ENCODE peak calls at places on chromosome 2, in six cellular contexts. X, J, Z, P, O and T are unnamed samples.

GRCh38 chr2:60957643-60958042 is 59.9 kb upstream of the PEX13 start:
- DNase-seq in O (no peak), X (no peak), Z (no peak), P (no peak), J (no peak), T (no peak)

GRCh38 chr2:170365686-170366085 is 187.7 kb downstream of the MYO3B start:
- DNase-seq in J (no peak), X (no peak), Z (no peak), P (no peak), O (no peak), T (no peak)

GRCh38 chr2:43887176-43887575 is 48.4 kb downstream of the ABCG8 start:
- DNase-seq in J (no peak), X (no peak), O (no peak), P (no peak), Z (no peak), T (no peak)

GRCh38 chr2:151106805-151107490 is 154.7 kb downstream of the RBM43 start:
- DNase-seq in Z (no peak), P (no peak), O (no peak), X (no peak), J (no peak), T (no peak)

GRCh38 chr2:100884145-100884621 is 64.2 kb downstream of the NPAS2 start:
- DNase-seq in Z (no peak), O (no peak), J (no peak), X (no peak), P (no peak), T (no peak)

GRCh38 chr2:135685361-135685760 is 56.3 kb upstream of the UBXN4 start:
- DNase-seq in P (no peak), Z (no peak), O (no peak), J (no peak), X (no peak), T (no peak)

GRCh38 chr2:229344151-229344551 is 73.1 kb upstream of the PID1 start:
- DNase-seq in O (no peak), Z (no peak), X (no peak), J (no peak), P (no peak), T (no peak)

GRCh38 chr2:207432471-207432870 is 97.3 kb upstream of the CREB1 start:
- DNase-seq in O (no peak), Z (peak; percentile 24), J (no peak), P (no peak), X (no peak), T (no peak)

GRCh38 chr2:239559417-239560261 is 158.8 kb upstream of the HDAC4 start:
- DNase-seq in P (no peak), J (no peak), X (no peak), Z (no peak), O (no peak), T (no peak)

GRCh38 chr2:187302146-187302545 is 145.9 kb downstream of the CALCRL start:
- DNase-seq in X (no peak), O (no peak), Z (no peak), P (no peak), J (no peak), T (no peak)

GRCh38 chr2:200746301-200746700 is 65.4 kb upstream of the BZW1 start:
- DNase-seq in O (no peak), X (no peak), P (no peak), Z (no peak), J (no peak), T (no peak)

GRCh38 chr2:235416816-235417499 is 76.9 kb upstream of the AGAP1 start:
- DNase-seq in J (no peak), P (no peak), O (no peak), X (no peak), Z (no peak), T (no peak)

GRCh38 chr2:177602611-177603164 is 210.1 kb downstream of the AGPS start:
- DNase-seq in X (no peak), O (no peak), J (no peak), P (no peak), Z (no peak), T (no peak)

GRCh38 chr2:234999740-235000425 is 48.1 kb downstream of the SH3BP4 start:
- DNase-seq in Z (no peak), J (no peak), X (no peak), O (no peak), P (no peak), T (no peak)

GRCh38 chr2:7672027-7672684 is 754.9 kb downstream of the RNF144A start:
- DNase-seq in Z (peak; percentile 4), J (no peak), O (no peak), P (no peak), X (no peak), T (peak; percentile 32)

GRCh38 chr2:46299365-46300263 is 2.4 kb downstream of the EPAS1 start:
- DNase-seq in X (peak; percentile 88), P (peak; percentile 80), O (peak; percentile 74), Z (no peak), J (no peak), T (no peak)

GRCh38 chr2:29033656-29034055 is 40.7 kb downstream of the PCARE start:
- DNase-seq in J (no peak), Z (no peak), O (no peak), P (peak; percentile 32), X (no peak), T (no peak)

GRCh38 chr2:53632714-53633113 is 134.9 kb upstream of the CHAC2 start:
- DNase-seq in X (no peak), J (peak; percentile 72), O (no peak), Z (no peak), P (no peak), T (no peak)

GRCh38 chr2:224158061-224158460 is 119.0 kb upstream of the SERPINE2 start:
- DNase-seq in Z (no peak), J (no peak), O (no peak), X (no peak), P (no peak), T (no peak)

GRCh38 chr2:22748909-22749308 is 636.1 kb upstream of the KLHL29 start:
- DNase-seq in J (no peak), P (no peak), X (no peak), O (no peak), Z (no peak), T (no peak)

GRCh38 chr2:105636109-105636740 is 108.5 kb upstream of the NCK2 start:
- DNase-seq in X (peak; percentile 27), J (no peak), P (no peak), O (no peak), Z (no peak), T (no peak)

GRCh38 chr2:221617996-221618395 is 45.9 kb upstream of the EPHA4 start:
- DNase-seq in J (no peak), Z (no peak), X (no peak), P (no peak), O (no peak), T (no peak)

GRCh38 chr2:14952383-14952782 is 319.9 kb downstream of the LRATD1 start:
- DNase-seq in O (no peak), P (no peak), X (no peak), Z (no peak), J (no peak), T (no peak)
- TF ChIP-seq CTCF in O (no peak), P (no peak), X (no peak), Z (no peak), J (no peak), T (no peak)

GRCh38 chr2:83817511-83817910 is 641.6 kb downstream of the SUCLG1 start:
- DNase-seq in J (no peak), O (no peak), P (no peak), Z (no peak), X (no peak), T (no peak)
- TF ChIP-seq CTCF in J (no peak), O (no peak), P (no peak), Z (no peak), X (no peak), T (peak; percentile 41)

DNA sequence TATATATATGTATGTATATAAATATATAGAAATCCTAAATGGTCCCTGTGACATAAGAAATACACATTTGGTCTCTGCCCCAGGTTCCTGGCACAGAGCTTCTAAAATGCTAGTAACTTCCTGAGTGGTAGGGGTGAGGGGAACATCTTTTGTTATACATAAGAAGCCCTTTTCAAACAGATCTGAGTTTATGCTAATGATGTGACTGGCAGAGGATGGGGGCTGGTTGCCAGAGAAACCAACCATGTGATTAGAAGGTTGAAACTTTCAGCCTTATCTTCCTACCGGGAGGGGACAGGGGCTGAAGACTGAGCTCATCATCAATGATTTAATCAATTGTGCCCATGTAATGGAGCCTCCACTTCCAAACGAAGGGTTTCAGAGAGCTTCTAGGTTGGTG is 16.3 kb downstream of the MFSD2B start:
- DNase-seq in J (no peak), O (no peak), X (no peak), Z (no peak), P (no peak), T (no peak)
- TF ChIP-seq CTCF in J (no peak), O (no peak), X (no peak), Z (no peak), P (no peak), T (no peak)

DNA sequence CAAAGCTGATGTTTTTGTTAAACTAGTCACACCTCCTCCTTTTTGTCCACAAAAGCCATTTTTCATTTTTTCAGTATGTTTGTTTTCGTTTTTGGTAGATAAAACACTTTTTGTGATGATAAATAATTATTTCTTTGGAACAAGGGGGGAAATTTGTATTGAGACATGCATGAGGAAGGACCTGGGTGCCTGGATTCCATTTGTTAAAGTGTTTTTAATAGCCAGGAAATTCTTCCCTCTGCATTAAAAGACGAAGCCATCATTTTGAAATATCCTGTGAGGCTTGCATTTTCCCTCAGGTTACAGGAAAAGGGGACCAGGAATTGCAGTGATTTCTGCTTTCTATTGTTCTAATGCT is 52.1 kb upstream of the CTLA4 start:
- DNase-seq in X (no peak), P (no peak), O (no peak), Z (no peak), J (no peak), T (no peak)
- TF ChIP-seq CTCF in X (no peak), P (no peak), O (no peak), Z (no peak), J (no peak), T (no peak)

GRCh38 chr2:197353393-197354168 is 43.0 kb upstream of the ANKRD44 start:
- DNase-seq in P (no peak), X (no peak), Z (no peak), O (no peak), J (no peak), T (no peak)

GRCh38 chr2:197358927-197359326 is 48.3 kb upstream of the ANKRD44 start:
- DNase-seq in O (no peak), X (no peak), P (no peak), J (no peak), Z (no peak), T (no peak)

GRCh38 chr2:197354169-197354558 is 43.6 kb upstream of the ANKRD44 start:
- DNase-seq in X (no peak), O (no peak), Z (no peak), P (no peak), J (no peak), T (no peak)

GRCh38 chr2:197357986-197358385 is 47.4 kb upstream of the ANKRD44 start:
- DNase-seq in X (no peak), Z (no peak), O (no peak), J (no peak), P (no peak), T (no peak)

GRCh38 chr2:197356136-197356535 is 45.6 kb upstream of the ANKRD44 start:
- DNase-seq in O (no peak), P (no peak), J (no peak), Z (no peak), X (no peak), T (no peak)
- TF ChIP-seq CTCF in O (no peak), P (no peak), J (peak; percentile 29), Z (peak; percentile 58), X (peak; percentile 22), T (no peak)

DNA sequence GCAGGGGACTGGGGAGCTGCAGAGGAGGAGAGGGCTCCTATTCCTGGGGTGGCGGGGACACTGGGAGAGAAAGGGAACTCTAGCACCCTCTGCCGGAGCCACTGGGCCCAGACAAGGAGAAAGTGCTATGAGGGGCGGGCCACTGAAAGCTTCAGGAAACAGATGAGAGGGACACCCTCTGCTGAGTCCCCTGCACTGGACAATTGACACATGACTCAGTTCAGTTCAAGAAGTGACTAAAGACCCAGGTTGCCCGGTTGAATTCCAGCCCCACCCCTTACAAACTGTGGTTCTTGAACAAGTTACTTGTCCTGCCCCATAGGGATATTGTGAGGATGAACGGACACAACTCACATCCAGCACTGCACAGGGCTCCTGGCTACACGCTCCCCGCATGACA is 5.0 kb downstream of the RUFY4 start:
- DNase-seq in X (no peak), P (no peak), J (no peak), O (no peak), Z (no peak), T (no peak)
- TF ChIP-seq CTCF in X (peak; percentile 32), P (no peak), J (peak; percentile 41), O (peak; percentile 7), Z (peak; percentile 65), T (peak; percentile 35)